ENCODE peak calls at places on chromosomes 3 and 15, in six cellular contexts. S, O, E, F, R and G are unnamed samples.

GRCh38 chr3:101725192-101725889 is 927 bp downstream of the CEP97 start:
- DNase-seq in E (peak), S (no peak), R (peak), O (peak), F (peak), G (peak)

GRCh38 chr3:50448752-50449539 is 54.5 kb downstream of the CACNA2D2 start:
- DNase-seq in R (no peak), F (no peak), S (no peak), E (no peak), O (no peak), G (no peak)

GRCh38 chr3:127172211-127172610 is 20.7 kb upstream of the PRR23E start:
- DNase-seq in S (no peak), O (no peak), R (no peak), E (no peak), F (no peak), G (no peak)

GRCh38 chr3:187242900-187243299 is 45.6 kb downstream of the RTP1 start:
- DNase-seq in E (no peak), S (no peak), R (no peak), O (no peak), F (peak), G (no peak)

GRCh38 chr3:184368804-184369183 is 7.3 kb downstream of the POLR2H start:
- DNase-seq in E (no peak), S (no peak), F (no peak), O (no peak), R (peak), G (no peak)

GRCh38 chr15:31501074-31501473 is 174.4 kb downstream of the KLF13 start:
- DNase-seq in O (no peak), F (no peak), E (no peak), R (no peak), S (no peak), G (no peak)

GRCh38 chr15:43511012-43511885 is 6.2 kb upstream of the MAP1A start:
- DNase-seq in S (no peak), O (peak), F (no peak), E (no peak), R (peak), G (peak)

GRCh38 chr3:190314741-190315140 is 7.5 kb downstream of the CLDN1 start:
- DNase-seq in E (no peak), O (no peak), R (no peak), S (no peak), F (no peak), G (no peak)

GRCh38 chr15:31328999-31329639 is 2.5 kb downstream of the KLF13 start:
- DNase-seq in O (peak), E (no peak), R (no peak), F (peak), S (no peak), G (peak)

GRCh38 chr3:42590989-42591756 is 513 bp downstream of the SS18L2 start:
- DNase-seq in S (no peak), E (no peak), F (peak), R (peak), O (peak), G (peak)

GRCh38 chr3:11140054-11140712 is 14.1 kb upstream of the HRH1 start:
- DNase-seq in S (no peak), O (peak), F (peak), E (peak), R (no peak), G (no peak)

GRCh38 chr15:48062476-48062875 is 58.3 kb upstream of the SLC24A5 start:
- DNase-seq in S (no peak), E (no peak), R (peak), O (no peak), F (no peak), G (no peak)

GRCh38 chr3:3800685-3801509 is 1.7 kb downstream of the LRRN1 start:
- DNase-seq in E (peak), R (no peak), O (peak), F (no peak), S (no peak), G (peak)

GRCh38 chr3:185134532-185134931 is 18.3 kb downstream of the C3orf70 start:
- DNase-seq in F (no peak), O (no peak), R (no peak), E (no peak), S (no peak), G (no peak)

GRCh38 chr3:96813134-96813819 is 1.1 kb upstream of the EPHA6 start:
- DNase-seq in E (peak), S (peak), O (peak), R (peak), F (peak), G (peak)

GRCh38 chr3:9623148-9623547 is 26.2 kb upstream of the MTMR14 start:
- DNase-seq in R (peak), F (no peak), S (no peak), E (no peak), O (no peak), G (no peak)

GRCh38 chr3:115660646-115661442 is 37.5 kb downstream of the GAP43 start:
- DNase-seq in S (no peak), E (no peak), F (no peak), R (peak), O (no peak), G (no peak)

GRCh38 chr3:51436998-51437639 is 46.0 kb downstream of the RBM15B start:
- DNase-seq in E (no peak), F (no peak), O (no peak), R (no peak), S (no peak), G (no peak)

GRCh38 chr15:58260911-58261267 is 122.7 kb downstream of the AQP9 start:
- DNase-seq in S (no peak), R (peak), E (peak), F (no peak), O (no peak), G (no peak)

GRCh38 chr3:197465197-197465995 is 90.4 kb downstream of the BDH1 start:
- DNase-seq in R (peak), O (no peak), F (no peak), E (no peak), S (no peak), G (peak)

GRCh38 chr3:14775011-14775410 is 43.8 kb upstream of the FGD5 start:
- DNase-seq in E (no peak), F (no peak), R (no peak), S (no peak), O (no peak), G (no peak)

GRCh38 chr3:49181351-49181750 is 10.0 kb downstream of the KLHDC8B start:
- DNase-seq in F (no peak), E (no peak), S (no peak), O (no peak), R (no peak), G (no peak)

GRCh38 chr15:74917676-74918075 is 11.0 kb upstream of the FAM219B start:
- DNase-seq in S (no peak), E (no peak), O (no peak), F (no peak), R (no peak), G (no peak)

GRCh38 chr3:65971281-65972252 is 67.2 kb downstream of the MAGI1 start:
- DNase-seq in E (no peak), S (no peak), O (peak), F (no peak), R (peak), G (no peak)

GRCh38 chr15:82933576-82933975 is 18.9 kb downstream of the HOMER2 start:
- DNase-seq in E (no peak), S (no peak), R (no peak), O (no peak), F (no peak), G (no peak)

GRCh38 chr3:110579841-110580550 is 491.6 kb upstream of the NECTIN3 start:
- DNase-seq in S (no peak), F (no peak), R (peak), E (no peak), O (no peak), G (no peak)

GRCh38 chr3:129636082-129636481 is 29.6 kb upstream of the PLXND1 start:
- DNase-seq in O (no peak), F (no peak), R (no peak), E (no peak), S (no peak), G (no peak)

GRCh38 chr3:167350245-167350862 is 29.7 kb downstream of the ZBBX start:
- DNase-seq in E (no peak), S (no peak), R (no peak), F (peak), O (peak), G (peak)

GRCh38 chr3:33146791-33147445 is 33.1 kb downstream of the CRTAP start:
- DNase-seq in S (no peak), R (peak), O (no peak), E (no peak), F (no peak), G (no peak)

GRCh38 chr3:66499881-66500574 is 794 bp downstream of the LRIG1 start:
- DNase-seq in S (no peak), R (peak), O (peak), F (peak), E (peak), G (peak)

GRCh38 chr3:20353286-20353685 is 167.3 kb upstream of the SGO1 start:
- DNase-seq in S (no peak), E (no peak), F (no peak), R (no peak), O (no peak), G (no peak)

GRCh38 chr3:40911928-40912327 is 287.4 kb upstream of the CTNNB1 start:
- DNase-seq in F (no peak), S (no peak), O (peak), E (no peak), R (no peak), G (no peak)

GRCh38 chr15:31268911-31269784 is 57.5 kb upstream of the KLF13 start:
- DNase-seq in O (peak), S (no peak), F (no peak), R (no peak), E (peak), G (no peak)

GRCh38 chr3:177466076-177466475 is 268.8 kb upstream of the TBL1XR1 start:
- DNase-seq in R (peak), S (no peak), F (peak), E (no peak), O (no peak), G (no peak)

GRCh38 chr15:77737238-77738037 is 104.7 kb upstream of the LINGO1 start:
- DNase-seq in F (no peak), R (no peak), O (no peak), E (no peak), S (no peak), G (no peak)

GRCh38 chr15:77738038-77738370 is 105.3 kb upstream of the LINGO1 start:
- DNase-seq in E (no peak), R (no peak), S (no peak), O (no peak), F (no peak), G (no peak)

GRCh38 chr15:77742127-77742526 is 109.4 kb upstream of the LINGO1 start:
- DNase-seq in O (no peak), S (no peak), F (no peak), R (no peak), E (no peak), G (no peak)

GRCh38 chr15:77739591-77740378 is 107.1 kb upstream of the LINGO1 start:
- DNase-seq in E (no peak), F (no peak), S (no peak), O (no peak), R (no peak), G (no peak)

GRCh38 chr15:77738441-77739437 is 106.0 kb upstream of the LINGO1 start:
- DNase-seq in E (no peak), R (no peak), S (no peak), F (no peak), O (no peak), G (peak)
- TF ChIP-seq CTCF in E (no peak), R (no peak), S (no peak), F (no peak), O (no peak), G (no peak)

GRCh38 chr3:55567615-55568014 is 80.5 kb upstream of the WNT5A start:
- DNase-seq in S (no peak), O (peak), E (no peak), R (no peak), F (peak), G (no peak)

GRCh38 chr3:55562672-55563071 is 75.6 kb upstream of the WNT5A start:
- DNase-seq in O (no peak), F (no peak), R (no peak), E (no peak), S (no peak), G (no peak)

GRCh38 chr3:55567121-55567520 is 80.0 kb upstream of the WNT5A start:
- DNase-seq in E (no peak), R (no peak), F (no peak), S (no peak), O (no peak), G (no peak)

GRCh38 chr3:55565516-55565915 is 78.4 kb upstream of the WNT5A start:
- DNase-seq in F (no peak), E (no peak), O (no peak), S (no peak), R (no peak), G (no peak)

GRCh38 chr3:55564709-55565108 is 77.6 kb upstream of the WNT5A start:
- DNase-seq in E (no peak), R (no peak), F (no peak), S (no peak), O (no peak), G (no peak)
- TF ChIP-seq CTCF in E (no peak), R (no peak), F (no peak), S (no peak), O (no peak), G (no peak)

DNA sequence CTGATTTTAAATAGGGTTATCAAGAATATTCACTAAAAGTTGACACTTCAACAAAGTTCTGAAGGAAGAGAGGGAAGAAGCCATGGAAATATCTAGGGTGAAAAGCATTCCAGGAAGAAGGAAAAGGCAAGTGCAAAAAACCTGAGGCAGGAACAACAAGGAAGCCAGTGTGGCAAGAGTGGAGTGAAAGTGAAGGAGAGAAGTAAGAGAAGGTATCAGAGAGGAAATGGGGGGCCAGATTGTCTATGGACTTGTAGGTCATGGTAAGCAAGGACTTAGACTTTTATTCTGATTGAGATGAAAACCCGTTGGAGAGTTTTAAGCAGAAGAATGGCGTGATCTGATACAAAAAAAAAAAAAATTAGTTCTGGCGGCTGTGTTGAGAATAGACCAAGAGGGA is 18.5 kb upstream of the ZNF609 start:
- DNase-seq in O (no peak), E (no peak), S (no peak), F (no peak), R (no peak), G (no peak)
- TF ChIP-seq CTCF in O (no peak), E (no peak), S (no peak), F (no peak), R (no peak), G (no peak)

GRCh38 chr15:68303134-68303533 is 25.6 kb downstream of the FEM1B start:
- DNase-seq in O (no peak), F (no peak), R (no peak), E (no peak), S (no peak), G (no peak)

GRCh38 chr15:68302729-68303128 is 25.2 kb downstream of the FEM1B start:
- DNase-seq in E (no peak), R (no peak), F (no peak), S (no peak), O (no peak), G (no peak)

GRCh38 chr15:68303560-68304436 is 26.3 kb downstream of the FEM1B start:
- DNase-seq in E (no peak), S (no peak), O (no peak), R (peak), F (no peak), G (no peak)

GRCh38 chr15:68305420-68305871 is 27.9 kb downstream of the FEM1B start:
- DNase-seq in S (no peak), E (no peak), F (no peak), O (no peak), R (no peak), G (no peak)

GRCh38 chr15:68304611-68305337 is 27.2 kb downstream of the FEM1B start:
- DNase-seq in R (no peak), S (no peak), F (no peak), O (peak), E (no peak), G (no peak)
- TF ChIP-seq CTCF in R (no peak), S (peak), F (no peak), O (peak), E (no peak), G (no peak)

GRCh38 chr3:12875857-12876451 is 34.6 kb upstream of the RPL32 start:
- DNase-seq in E (no peak), F (peak), S (no peak), O (peak), R (peak), G (peak)
- TF ChIP-seq CTCF in E (no peak), F (peak), S (peak), O (peak), R (peak), G (peak)

GRCh38 chr3:130645261-130645660 is 101.4 kb downstream of the PIK3R4 start:
- DNase-seq in F (no peak), S (no peak), R (no peak), E (no peak), O (no peak), G (no peak)
- TF ChIP-seq CTCF in F (no peak), S (no peak), R (no peak), E (no peak), O (no peak), G (no peak)

GRCh38 chr15:41502787-41503668 is 9.4 kb downstream of the ITPKA start:
- DNase-seq in S (no peak), E (no peak), O (no peak), F (no peak), R (no peak), G (no peak)

GRCh38 chr15:41506796-41507341 is 6.8 kb downstream of the LTK start:
- DNase-seq in E (no peak), S (no peak), R (no peak), O (no peak), F (no peak), G (no peak)

GRCh38 chr15:41505776-41506175 is 7.9 kb downstream of the LTK start:
- DNase-seq in E (no peak), R (no peak), O (no peak), F (no peak), S (no peak), G (no peak)

GRCh38 chr15:41503669-41504010 is 10.0 kb downstream of the ITPKA start:
- DNase-seq in S (no peak), O (no peak), F (no peak), R (no peak), E (no peak), G (no peak)

DNA sequence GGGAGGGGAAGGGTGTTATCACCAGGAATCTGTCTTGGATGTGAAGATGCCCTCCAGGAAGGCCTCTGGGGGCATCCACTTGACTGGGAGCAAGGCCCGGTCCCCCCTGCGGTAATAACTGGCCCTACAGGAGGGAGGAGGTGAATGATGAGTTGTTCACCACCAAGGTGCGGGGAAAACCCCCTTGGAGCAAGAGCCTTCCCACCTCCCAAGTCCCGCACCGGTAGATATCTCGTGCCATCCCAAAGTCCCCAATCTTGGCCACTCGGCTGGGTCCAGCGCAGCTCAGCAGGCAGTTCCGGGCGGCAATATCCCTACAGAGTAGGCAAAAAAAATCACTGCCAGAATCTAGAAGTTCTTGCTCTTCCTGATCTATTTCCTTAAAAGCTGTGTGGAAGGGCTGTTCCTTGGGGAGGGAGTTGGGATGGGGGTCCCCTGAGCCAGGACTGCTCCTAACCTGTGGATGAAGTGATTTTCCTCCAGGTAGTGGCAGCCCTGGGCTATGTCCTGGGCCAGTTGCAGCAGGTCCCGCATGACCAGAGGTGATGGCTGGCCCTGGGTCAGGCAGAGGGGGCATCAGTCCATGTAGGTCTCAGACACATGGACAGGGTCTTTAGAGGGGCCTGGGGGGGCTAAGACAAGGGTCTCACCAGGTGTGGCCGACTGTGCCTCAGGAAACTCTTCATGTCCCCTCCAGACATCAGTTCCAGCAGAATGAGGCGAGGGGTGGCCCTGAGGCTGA is 8.7 kb downstream of the LTK start:
- DNase-seq in F (no peak), E (no peak), R (no peak), O (no peak), S (no peak), G (no peak)
- TF ChIP-seq CTCF in F (no peak), E (no peak), R (no peak), O (no peak), S (no peak), G (no peak)